ENCODE peak calls at places on chromosomes 2 and 18, in ten cellular contexts. K is breast epithelium, V is SK-N-SH, H is BE2C, E is body of pancreas, J is ascending aorta, Q is testis, G is OCI-LY7, D is right lobe of liver, C is left ventricle myocardium inferior. T is an unnamed sample.

GRCh38 chr2:47373747-47374146 is 29.2 kb upstream of the MSH2 start:
- DNase-seq in K (no peak), H (peak; percentile 42), J (no peak), G (peak; percentile 27), V (peak; percentile 71), C (no peak), E (peak; percentile 51), D (no peak), Q (peak; percentile 35), T (no peak)

GRCh38 chr2:32632089-32632488 is 4.2 kb downstream of the TTC27 start:
- DNase-seq in K (no peak), C (no peak), E (no peak), J (no peak), V (no peak), D (no peak), H (no peak), Q (no peak), G (no peak), T (peak; percentile 56)

GRCh38 chr2:149857344-149857743 is 269.8 kb upstream of the MMADHC start:
- DNase-seq in H (no peak), V (no peak), D (no peak), J (no peak), K (no peak), Q (no peak), E (no peak), C (no peak), G (no peak), T (peak; percentile 42)

GRCh38 chr2:99085400-99085799 is 56.1 kb upstream of the C2orf15 start:
- DNase-seq in C (no peak), J (no peak), Q (no peak), D (no peak), H (no peak), V (no peak), E (peak; percentile 9), G (peak; percentile 16), K (no peak), T (peak; percentile 21)

GRCh38 chr18:73283788-73284187 is 416.0 kb upstream of the NETO1 start:
- DNase-seq in C (no peak), H (no peak), D (no peak), K (no peak), Q (no peak), E (no peak), V (no peak), G (no peak), J (no peak), T (peak; percentile 70)

GRCh38 chr2:202135111-202135874 is 62.2 kb downstream of the KIAA2012 start:
- DNase-seq in V (no peak), E (peak; percentile 64), H (no peak), G (no peak), Q (peak; percentile 79), J (peak; percentile 14), K (peak; percentile 78), D (no peak), C (peak; percentile 83), T (peak; percentile 99)

GRCh38 chr2:239215136-239215925 is 185.5 kb downstream of the HDAC4 start:
- DNase-seq in D (no peak), G (no peak), Q (no peak), H (no peak), V (no peak), K (no peak), J (no peak), E (no peak), C (no peak), T (no peak)

GRCh38 chr18:52280702-52281101 is 59.3 kb upstream of the DCC start:
- DNase-seq in K (no peak), H (no peak), D (no peak), G (no peak), E (no peak), C (no peak), J (no peak), V (no peak), Q (no peak), T (no peak)

DNA sequence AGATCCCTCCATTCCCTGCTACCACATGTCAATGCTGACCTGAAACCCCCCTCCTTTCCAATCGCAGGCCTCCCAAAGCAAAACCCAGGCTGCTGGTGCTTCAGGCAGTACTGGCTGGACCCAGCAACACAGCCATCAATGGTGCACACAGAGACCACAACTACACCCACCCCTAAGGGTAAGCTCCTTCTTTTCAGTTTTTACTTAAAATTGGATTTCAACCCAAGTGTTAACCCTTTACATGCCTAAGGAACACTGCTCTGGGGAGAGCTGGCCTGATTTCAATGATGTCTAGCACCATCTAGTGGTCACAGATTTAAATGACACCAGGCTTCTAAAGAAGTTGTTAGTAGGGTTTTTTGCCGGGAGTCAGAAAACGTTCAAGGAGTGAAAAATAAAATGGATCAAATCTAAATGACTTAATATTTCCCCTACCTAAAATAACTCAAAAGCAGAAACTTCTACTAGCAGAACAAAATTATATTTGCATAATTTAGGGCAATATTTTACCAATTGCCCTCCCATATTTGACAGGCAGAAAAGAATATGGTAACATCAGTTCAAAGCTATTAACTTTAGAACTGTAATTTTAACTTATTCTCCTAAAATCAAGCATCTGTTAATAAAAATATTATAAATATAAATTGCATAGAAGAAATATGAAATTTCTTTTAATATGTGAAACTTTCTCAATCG is 24.6 kb downstream of the FECH start:
- DNase-seq in K (no peak), V (peak; percentile 68), H (peak; percentile 29), G (peak; percentile 55), Q (peak; percentile 26), C (no peak), D (no peak), E (no peak), J (no peak), T (peak; percentile 75)
- TF ChIP-seq CTCF in K (peak; percentile 51), V (peak; percentile 94), H (peak; percentile 67), G (peak; percentile 82), Q (peak; percentile 86), C (peak; percentile 90), D (peak; percentile 83), E (peak; percentile 77), J (peak; percentile 81), T (peak; percentile 78)

GRCh38 chr18:26133652-26134051 is at the start of gene PSMA8:
- DNase-seq in D (peak; percentile 37), Q (peak; percentile 69), K (no peak), H (no peak), G (no peak), E (peak; percentile 2), C (peak; percentile 16), J (no peak), V (no peak), T (peak; percentile 3)

GRCh38 chr18:26135563-26135962 is 1.9 kb downstream of the PSMA8 start:
- DNase-seq in E (no peak), H (no peak), V (no peak), G (no peak), D (no peak), C (no peak), K (no peak), J (no peak), Q (no peak), T (no peak)

DNA sequence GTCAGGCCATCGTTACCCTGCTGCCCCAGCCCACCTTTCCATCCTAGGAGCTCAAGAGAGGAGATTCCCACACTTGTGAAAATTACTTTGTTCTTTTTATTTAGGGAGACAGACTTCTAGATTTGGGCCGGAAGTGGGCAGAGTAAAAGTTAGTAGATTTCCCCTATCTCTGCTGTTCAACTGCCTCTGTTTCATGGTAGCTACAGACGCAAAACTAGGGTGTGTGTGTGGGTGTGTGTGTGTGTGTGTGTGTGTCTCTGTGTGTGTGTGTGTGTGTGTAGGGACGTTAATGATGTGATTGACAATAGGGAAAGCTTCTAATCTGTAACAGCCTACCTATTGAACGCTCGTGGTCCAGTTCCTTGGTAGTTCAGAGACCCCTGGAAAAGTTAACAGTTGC is 441 bp downstream of the PSMA8 start:
- DNase-seq in K (no peak), D (no peak), H (no peak), E (no peak), J (no peak), Q (no peak), V (no peak), C (no peak), G (no peak), T (no peak)
- H3K4me3 ChIP-seq in K (no peak overlapping the region), D (no peak overlapping the region), H (no peak overlapping the region), E (no peak overlapping the region), J (no peak overlapping the region), Q (peak overlapping the region; percentile 43), V (no peak overlapping the region), C (peak overlapping the region; percentile 51), G (no peak overlapping the region), T (no peak overlapping the region)

GRCh38 chr2:232147440-232148077 is 186.0 kb downstream of the DIS3L2 start:
- DNase-seq in K (no peak), C (no peak), J (no peak), V (no peak), H (no peak), G (no peak), D (no peak), Q (no peak), E (no peak), T (peak; percentile 23)
- TF ChIP-seq CTCF in K (no peak), C (no peak), J (no peak), V (no peak), H (no peak), G (no peak), D (no peak), Q (no peak), E (no peak), T (no peak)

GRCh38 chr2:219520079-219520478 is 5.8 kb downstream of the ASIC4 start:
- DNase-seq in H (peak; percentile 44), C (no peak), V (no peak), Q (no peak), D (no peak), K (no peak), J (no peak), G (no peak), E (no peak), T (no peak)

GRCh38 chr2:219521066-219521880 is 7.0 kb downstream of the ASIC4 start:
- DNase-seq in Q (peak; percentile 71), V (peak; percentile 91), G (no peak), D (no peak), E (no peak), J (no peak), K (no peak), H (peak; percentile 84), C (no peak), T (peak; percentile 47)

GRCh38 chr2:219524817-219525216 is 10.5 kb downstream of the ASIC4 start:
- DNase-seq in C (no peak), G (no peak), D (no peak), V (no peak), J (no peak), K (no peak), Q (no peak), E (no peak), H (no peak), T (no peak)

GRCh38 chr2:219523031-219523671 is 8.9 kb downstream of the ASIC4 start:
- DNase-seq in K (no peak), J (no peak), E (no peak), C (no peak), D (no peak), G (no peak), H (no peak), Q (no peak), V (no peak), T (peak; percentile 17)

DNA sequence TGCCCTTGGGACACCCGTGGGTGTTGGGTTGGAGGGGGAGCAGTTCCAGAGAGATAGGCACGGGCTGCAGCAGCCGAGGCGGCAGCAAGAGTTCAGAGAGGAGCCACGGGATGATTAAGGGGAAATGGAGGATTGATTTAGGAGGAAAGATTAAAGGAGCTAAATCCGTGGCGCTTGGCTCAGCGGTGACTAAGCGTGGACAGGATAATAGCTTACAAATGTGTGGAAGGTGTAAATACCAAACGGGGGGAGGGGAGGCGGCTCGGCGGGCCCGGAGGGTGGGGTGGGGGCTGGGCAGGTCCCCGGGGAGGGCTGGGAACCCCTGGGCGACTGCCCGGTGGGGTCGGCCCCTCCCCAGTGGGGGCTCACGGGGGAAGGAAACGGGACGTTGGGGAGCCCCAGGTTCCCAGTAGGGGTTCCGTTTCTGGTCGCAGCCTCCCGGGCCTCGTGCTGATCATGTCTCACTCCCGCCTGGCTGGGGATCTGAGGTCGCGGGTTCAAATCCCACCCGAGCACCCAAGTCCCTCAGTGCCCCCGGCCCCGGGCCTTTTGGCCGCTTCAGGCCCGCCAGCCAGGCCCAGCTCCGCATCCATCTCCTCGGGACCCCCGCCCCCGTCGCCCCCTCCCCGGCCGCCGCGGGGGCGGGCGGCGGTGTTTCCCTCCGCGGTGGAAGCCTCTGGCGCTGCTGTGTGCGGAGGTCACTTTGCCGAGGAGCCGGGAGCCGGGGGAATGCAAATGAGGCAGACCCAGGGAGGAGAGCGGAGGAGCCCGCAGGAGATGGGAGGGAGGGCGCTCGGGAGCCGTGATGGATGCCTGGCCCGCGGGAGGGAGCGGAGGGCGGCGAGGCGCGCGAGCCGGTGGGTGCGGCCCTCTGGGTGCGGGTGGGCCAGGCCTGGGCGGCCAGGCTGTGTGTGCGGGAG is 8.1 kb downstream of the ASIC4 start:
- DNase-seq in V (no peak), J (no peak), D (no peak), E (no peak), H (peak; percentile 77), Q (peak; percentile 59), K (no peak), G (no peak), C (no peak), T (peak; percentile 44)
- H3K4me3 ChIP-seq in V (no peak overlapping the region), J (peak overlapping the region; percentile 63), D (no peak overlapping the region), E (no peak overlapping the region), H (peak overlapping the region; percentile 35), Q (peak overlapping the region; percentile 34), K (peak overlapping the region; percentile 40), G (no peak overlapping the region), C (peak overlapping the region; percentile 49), T (peak overlapping the region; percentile 30)